ENCODE peak calls at places on chromosomes 13 and 19, in seven cellular contexts. B, W, C, I, V, A and Z are unnamed samples.
A peak's percentile ranks its signal among the peaks of the same experiment; 100 is the strongest.

GRCh38 chr13:98202026-98202425 is 25.0 kb upstream of the RNF113B start:
- DNase-seq in B (no peak), W (no peak), C (no peak), I (no peak), V (peak; percentile 25), A (no peak), Z (no peak)

GRCh38 chr13:27201661-27202060 is 30.1 kb upstream of the USP12 start:
- DNase-seq in B (no peak), W (no peak), C (no peak), I (no peak), V (no peak), A (no peak), Z (no peak)

GRCh38 chr19:39351537-39352037 is 9.4 kb downstream of the SAMD4B start:
- DNase-seq in B (no peak), W (peak; percentile 36), C (no peak), I (peak; percentile 42), V (no peak), A (no peak), Z (peak; percentile 5)

GRCh38 chr19:31648347-31648746 is 299.1 kb upstream of the TSHZ3 start:
- DNase-seq in B (no peak), W (no peak), C (peak; percentile 46), I (no peak), V (no peak), A (no peak), Z (peak; percentile 5)

GRCh38 chr19:39083599-39083982 is 577 bp upstream of the ACP7 start:
- DNase-seq in B (no peak), W (no peak), C (no peak), I (no peak), V (no peak), A (no peak), Z (no peak)

GRCh38 chr13:56528040-56528760 is 612.5 kb upstream of the PRR20A start:
- DNase-seq in B (no peak), W (no peak), C (no peak), I (no peak), V (no peak), A (no peak), Z (no peak)

GRCh38 chr13:26616126-26616525 is 58.6 kb downstream of the WASF3 start:
- DNase-seq in B (peak; percentile 61), W (peak; percentile 74), C (no peak), I (no peak), V (no peak), A (no peak), Z (peak; percentile 61)

GRCh38 chr19:289651-290538 is 1.3 kb downstream of the PLPP2 start:
- DNase-seq in B (peak; percentile 63), W (peak; percentile 24), C (peak; percentile 33), I (peak; percentile 86), V (no peak), A (peak; percentile 32), Z (peak; percentile 65)

GRCh38 chr19:14767466-14767971 is 10.8 kb downstream of the ADGRE2 start:
- DNase-seq in B (no peak), W (no peak), C (no peak), I (no peak), V (no peak), A (no peak), Z (no peak)

GRCh38 chr13:48176781-48177180 is 56.2 kb upstream of the ITM2B start:
- DNase-seq in B (no peak), W (no peak), C (no peak), I (no peak), V (no peak), A (no peak), Z (no peak)

GRCh38 chr19:955803-956746 is 28.1 kb upstream of the WDR18 start:
- DNase-seq in B (peak; percentile 55), W (no peak), C (no peak), I (no peak), V (peak; percentile 93), A (no peak), Z (no peak)

GRCh38 chr13:98992355-98992754 is 14.5 kb upstream of the DOCK9 start:
- DNase-seq in B (peak; percentile 49), W (no peak), C (no peak), I (no peak), V (no peak), A (no peak), Z (no peak)

GRCh38 chr19:51327066-51327985 is 14.6 kb downstream of the VSIG10L start:
- DNase-seq in B (peak; percentile 21), W (peak; percentile 32), C (peak; percentile 42), I (peak; percentile 85), V (peak; percentile 84), A (no peak), Z (no peak)

GRCh38 chr13:99055286-99056073 is 77.6 kb upstream of the DOCK9 start:
- DNase-seq in B (no peak), W (no peak), C (no peak), I (no peak), V (peak; percentile 5), A (no peak), Z (no peak)